ENCODE peak calls at places on chromosomes 5 and 9, in six cellular contexts. W is A549; Q is uterus; T is pancreas; J is CD8-positive, alpha-beta T cell; D is mucosa of descending colon. I is an unnamed sample.

GRCh38 chr9:106859957-106860715 is 2.8 kb upstream of the ZNF462 start:
- DNase-seq in W (peak), Q (peak), T (peak), J (no peak), D (peak), I (no peak)

GRCh38 chr9:88184986-88185385 is 46.7 kb upstream of the SPATA31C2 start:
- DNase-seq in W (no peak), Q (no peak), T (no peak), J (no peak), D (no peak), I (no peak)

GRCh38 chr9:111287127-111287526 is 42.9 kb downstream of the OR2K2 start:
- DNase-seq in W (no peak), Q (no peak), T (no peak), J (no peak), D (no peak), I (no peak)

GRCh38 chr9:132288371-132288770 is 66.4 kb downstream of the SETX start:
- DNase-seq in W (no peak), Q (no peak), T (no peak), J (no peak), D (no peak), I (no peak)

GRCh38 chr9:93905473-93906133 is 49.6 kb downstream of the BARX1 start:
- DNase-seq in W (no peak), Q (no peak), T (no peak), J (no peak), D (peak), I (no peak)

GRCh38 chr5:156529902-156530301 is 202.9 kb downstream of the SGCD start:
- DNase-seq in W (no peak), Q (no peak), T (no peak), J (no peak), D (no peak), I (no peak)

GRCh38 chr5:59819806-59820205 is 73.7 kb downstream of the PDE4D start:
- DNase-seq in W (no peak), Q (no peak), T (no peak), J (no peak), D (no peak), I (no peak)

GRCh38 chr5:178651046-178651810 is 24.4 kb upstream of the CLK4 start:
- DNase-seq in W (no peak), Q (no peak), T (no peak), J (no peak), D (no peak), I (no peak)

GRCh38 chr5:142501890-142502289 is 177.1 kb upstream of the SPRY4 start:
- DNase-seq in W (no peak), Q (no peak), T (no peak), J (no peak), D (no peak), I (no peak)

GRCh38 chr5:38433160-38433861 is 123.1 kb downstream of the LIFR start:
- DNase-seq in W (no peak), Q (peak), T (no peak), J (no peak), D (no peak), I (no peak)
- TF ChIP-seq CTCF in W (no peak), Q (no peak), T (no peak), J (no peak), D (no peak), I (no peak)

GRCh38 chr9:116499986-116500871 is 186.9 kb upstream of the TRIM32 start:
- DNase-seq in W (peak), Q (no peak), T (no peak), J (no peak), D (no peak), I (no peak)
- TF ChIP-seq CTCF in W (no peak), Q (no peak), T (no peak), J (no peak), D (no peak), I (no peak)

GRCh38 chr5:66757834-66758396 is 161.7 kb downstream of the MAST4 start:
- DNase-seq in W (no peak), Q (no peak), T (no peak), J (no peak), D (no peak), I (no peak)

GRCh38 chr5:66757219-66757833 is 161.1 kb downstream of the MAST4 start:
- DNase-seq in W (peak), Q (no peak), T (no peak), J (no peak), D (no peak), I (no peak)
- TF ChIP-seq CTCF in W (peak), Q (peak), T (no peak), J (peak), D (no peak), I (peak)

GRCh38 chr9:82957526-82958379 is 105.2 kb downstream of the RASEF start:
- DNase-seq in W (no peak), Q (no peak), T (no peak), J (no peak), D (no peak), I (no peak)
- TF ChIP-seq CTCF in W (no peak), Q (no peak), T (no peak), J (no peak), D (no peak), I (no peak)

DNA sequence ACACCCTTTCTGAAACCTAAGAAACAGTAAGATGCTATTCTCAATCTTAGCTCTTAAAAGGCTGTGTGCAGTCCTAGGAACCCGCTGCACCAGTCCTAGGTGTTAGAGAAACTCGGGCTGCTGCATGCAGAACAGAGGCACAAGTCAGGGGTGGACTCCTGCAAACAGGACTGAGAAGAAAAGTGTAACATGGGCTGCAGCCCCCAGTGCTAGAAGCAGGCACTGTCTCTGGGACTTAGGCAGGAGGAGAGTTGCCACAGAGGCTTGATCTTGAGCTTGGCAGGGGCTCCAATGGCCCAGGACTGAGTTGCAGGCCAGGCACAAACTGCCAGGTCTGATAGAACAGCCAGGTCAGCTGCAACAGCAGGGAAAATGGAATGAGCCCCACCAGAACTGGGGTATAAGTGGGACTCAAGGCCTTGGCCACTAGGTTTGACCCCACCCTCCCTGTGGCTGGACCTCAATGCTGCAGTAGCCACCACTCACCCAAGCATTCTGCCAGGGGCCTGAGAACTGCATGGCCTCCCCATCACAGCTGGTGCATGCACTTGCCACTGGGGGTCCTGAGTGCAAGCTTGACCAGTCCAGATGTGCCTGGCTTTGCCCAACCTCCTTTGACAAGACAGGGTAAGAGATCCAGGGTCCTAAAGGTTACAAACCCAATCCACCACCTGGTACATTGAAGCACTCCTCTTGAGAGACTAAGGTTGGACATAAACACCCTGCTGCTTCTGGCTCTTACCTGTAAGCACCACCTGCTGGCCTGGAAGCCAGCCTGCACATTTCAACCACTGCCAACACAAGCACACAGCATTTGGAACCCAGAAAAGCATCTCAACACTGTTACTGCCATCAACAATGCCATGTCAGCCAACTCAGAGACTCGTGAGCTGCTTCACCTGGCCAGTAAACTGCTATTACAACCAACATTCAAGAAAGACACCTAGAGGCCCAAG is 103.3 kb downstream of the FBXL17 start:
- DNase-seq in W (no peak), Q (no peak), T (peak), J (no peak), D (peak), I (no peak)
- TF ChIP-seq CTCF in W (no peak), Q (no peak), T (no peak), J (no peak), D (no peak), I (no peak)

GRCh38 chr5:168273056-168273980 is 18.1 kb upstream of the WWC1 start:
- DNase-seq in W (no peak), Q (no peak), T (no peak), J (no peak), D (no peak), I (no peak)

GRCh38 chr5:168270446-168270845 is 21.0 kb upstream of the WWC1 start:
- DNase-seq in W (no peak), Q (no peak), T (no peak), J (no peak), D (no peak), I (no peak)

GRCh38 chr5:168269950-168270349 is 21.5 kb upstream of the WWC1 start:
- DNase-seq in W (no peak), Q (no peak), T (no peak), J (no peak), D (no peak), I (no peak)

GRCh38 chr5:168266016-168266415 is 25.4 kb upstream of the WWC1 start:
- DNase-seq in W (no peak), Q (no peak), T (no peak), J (no peak), D (no peak), I (no peak)

GRCh38 chr5:168268949-168269943 is 22.2 kb upstream of the WWC1 start:
- DNase-seq in W (peak), Q (peak), T (peak), J (peak), D (peak), I (peak)
- TF ChIP-seq CTCF in W (peak), Q (peak), T (peak), J (peak), D (peak), I (peak)